ENCODE peak calls at places on chromosome 7, in five cellular contexts. L is CD8-positive, alpha-beta T cell; G is PC-9; B is small intestine; A is stimulated activated CD4-positive, alpha-beta T cell treated with anti-CD3 and anti-CD28 coated beads, Interleukin-2, amount 100 ng/mL, for 48 hours. M is an unnamed sample.

GRCh38 chr7:157027568-157028527 is 17.4 kb upstream of the MNX1 start:
- DNase-seq in B (no peak), G (peak), L (no peak), A (no peak), M (no peak)

GRCh38 chr7:77351539-77352004 is 64.6 kb downstream of the GSAP start:
- DNase-seq in A (peak), B (peak), G (no peak), L (peak), M (peak)

GRCh38 chr7:70338061-70338460 is 739.8 kb downstream of the AUTS2 start:
- DNase-seq in B (no peak), A (no peak), L (no peak), G (no peak), M (no peak)

GRCh38 chr7:34075543-34075942 is 170.2 kb downstream of the BMPER start:
- DNase-seq in G (no peak), B (no peak), A (no peak), L (no peak), M (no peak)

GRCh38 chr7:123154231-123154860 is 45.4 kb downstream of the SLC13A1 start:
- DNase-seq in A (peak), B (peak), G (peak), L (no peak), M (no peak)

GRCh38 chr7:43278088-43278644 is 165.7 kb downstream of the HECW1 start:
- DNase-seq in L (no peak), B (no peak), A (no peak), G (no peak), M (no peak)

GRCh38 chr7:41437257-41438196 is 265.4 kb downstream of the INHBA start:
- DNase-seq in A (no peak), B (no peak), L (no peak), G (peak), M (no peak)

GRCh38 chr7:114021135-114021534 is 102.3 kb upstream of the PPP1R3A start:
- DNase-seq in B (peak), A (no peak), L (no peak), G (no peak), M (no peak)

M was measured in T-helper 1 cell.